ENCODE peak calls at places on chromosomes 6 and 20, in seven cellular contexts. H is small intestine; Z is brain microvascular endothelial cell; I is HCT116; A is CD8-positive, alpha-beta T cell; O is tibial nerve; G is upper lobe of right lung. C is an unnamed sample.

GRCh38 chr6:33632603-33633039 is 11.5 kb downstream of the ITPR3 start:
- DNase-seq in H (peak; percentile 81), Z (peak; percentile 12), I (peak; percentile 37), A (peak; percentile 19), O (peak; percentile 41), G (no peak), C (no peak)

GRCh38 chr6:153553627-153554026 is 422.5 kb upstream of the RGS17 start:
- DNase-seq in H (peak; percentile 1), Z (peak; percentile 12), I (peak; percentile 7), A (no peak), O (no peak), G (no peak), C (no peak)

GRCh38 chr20:35467339-35468224 is 12.2 kb downstream of the CEP250 start:
- DNase-seq in H (peak; percentile 20), Z (peak; percentile 2), I (peak; percentile 21), A (no peak), O (no peak), G (no peak), C (peak; percentile 67)

GRCh38 chr6:160355001-160355400 is 6.8 kb downstream of the SLC22A3 start:
- DNase-seq in H (peak; percentile 31), Z (peak; percentile 48), I (no peak), A (no peak), O (no peak), G (peak; percentile 66), C (peak; percentile 76)

GRCh38 chr20:50690979-50691584 is at the start of gene RIPOR3:
- DNase-seq in H (peak; percentile 29), Z (no peak), I (no peak), A (no peak), O (no peak), G (no peak), C (no peak)

GRCh38 chr6:55449219-55449618 is 122.0 kb downstream of the GFRAL start:
- DNase-seq in H (no peak), Z (no peak), I (no peak), A (no peak), O (no peak), G (no peak), C (no peak)

GRCh38 chr20:7859371-7859802 is 80.9 kb downstream of the HAO1 start:
- DNase-seq in H (peak; percentile 15), Z (peak; percentile 58), I (no peak), A (no peak), O (peak; percentile 41), G (no peak), C (peak; percentile 64)

GRCh38 chr6:13813621-13814175 is 659 bp downstream of the MCUR1 start:
- DNase-seq in H (peak; percentile 82), Z (peak; percentile 51), I (peak; percentile 37), A (no peak), O (peak; percentile 18), G (peak; percentile 90), C (peak; percentile 78)

GRCh38 chr20:61131944-61132343 is 120.1 kb upstream of the CDH4 start:
- DNase-seq in H (no peak), Z (no peak), I (no peak), A (no peak), O (no peak), G (no peak), C (no peak)

GRCh38 chr20:35953411-35954199 is 697 bp downstream of the SCAND1 start:
- DNase-seq in H (peak; percentile 43), Z (peak; percentile 18), I (no peak), A (peak; percentile 41), O (no peak), G (peak; percentile 82), C (peak; percentile 70)

GRCh38 chr20:24917797-24918578 is 31.1 kb upstream of the CST7 start:
- DNase-seq in H (peak; percentile 35), Z (peak; percentile 61), I (peak; percentile 23), A (peak; percentile 16), O (peak; percentile 66), G (peak; percentile 83), C (peak; percentile 70)

GRCh38 chr6:131000544-131000943 is 62.5 kb downstream of the EPB41L2 start:
- DNase-seq in H (peak; percentile 30), Z (no peak), I (no peak), A (no peak), O (no peak), G (no peak), C (no peak)

GRCh38 chr6:167118006-167118405 is 4.9 kb upstream of the CCR6 start:
- DNase-seq in H (no peak), Z (no peak), I (no peak), A (no peak), O (no peak), G (no peak), C (no peak)

GRCh38 chr6:48377115-48377514 is 266.1 kb upstream of the PTCHD4 start:
- DNase-seq in H (no peak), Z (no peak), I (no peak), A (no peak), O (no peak), G (no peak), C (no peak)

GRCh38 chr20:1887321-1887720 is 7.9 kb upstream of the SIRPA start:
- DNase-seq in H (peak; percentile 71), Z (no peak), I (no peak), A (no peak), O (no peak), G (no peak), C (no peak)

GRCh38 chr6:54156650-54157250 is 45.5 kb downstream of the MLIP start:
- DNase-seq in H (no peak), Z (no peak), I (no peak), A (no peak), O (no peak), G (no peak), C (no peak)

GRCh38 chr20:2296545-2297351 is 947 bp downstream of the TGM3 start:
- DNase-seq in H (no peak), Z (no peak), I (no peak), A (no peak), O (no peak), G (no peak), C (no peak)

GRCh38 chr6:3438190-3439167 is 18.4 kb downstream of the SLC22A23 start:
- DNase-seq in H (peak; percentile 46), Z (peak; percentile 91), I (no peak), A (no peak), O (no peak), G (no peak), C (no peak)

GRCh38 chr6:44233560-44234100 is 10.2 kb downstream of the SLC29A1 start:
- DNase-seq in H (no peak), Z (no peak), I (no peak), A (no peak), O (no peak), G (no peak), C (no peak)

GRCh38 chr6:65638047-65638831 is 68.8 kb downstream of the EYS start:
- DNase-seq in H (no peak), Z (no peak), I (no peak), A (no peak), O (no peak), G (no peak), C (no peak)

GRCh38 chr20:39659010-39659409 is 696.9 kb downstream of the DHX35 start:
- DNase-seq in H (no peak), Z (no peak), I (no peak), A (no peak), O (no peak), G (no peak), C (no peak)

GRCh38 chr20:37229300-37229699 is 32.3 kb downstream of the GHRH start:
- DNase-seq in H (no peak), Z (no peak), I (no peak), A (no peak), O (no peak), G (no peak), C (no peak)

GRCh38 chr20:20173269-20173668 is 120.9 kb downstream of the CFAP61 start:
- DNase-seq in H (no peak), Z (no peak), I (no peak), A (no peak), O (no peak), G (no peak), C (no peak)

GRCh38 chr6:170111141-170111664 is 179.7 kb downstream of the DLL1 start:
- DNase-seq in H (no peak), Z (no peak), I (no peak), A (no peak), O (no peak), G (no peak), C (no peak)

GRCh38 chr6:3771407-3772011 is 20.0 kb upstream of the PXDC1 start:
- DNase-seq in H (no peak), Z (no peak), I (no peak), A (no peak), O (no peak), G (no peak), C (no peak)

GRCh38 chr20:57458400-57459160 is 66.4 kb downstream of the CTCFL start:
- DNase-seq in H (no peak), Z (no peak), I (no peak), A (no peak), O (no peak), G (no peak), C (no peak)

GRCh38 chr20:48687097-48687800 is 140.6 kb downstream of the PREX1 start:
- DNase-seq in H (no peak), Z (no peak), I (no peak), A (no peak), O (no peak), G (no peak), C (no peak)

DNA sequence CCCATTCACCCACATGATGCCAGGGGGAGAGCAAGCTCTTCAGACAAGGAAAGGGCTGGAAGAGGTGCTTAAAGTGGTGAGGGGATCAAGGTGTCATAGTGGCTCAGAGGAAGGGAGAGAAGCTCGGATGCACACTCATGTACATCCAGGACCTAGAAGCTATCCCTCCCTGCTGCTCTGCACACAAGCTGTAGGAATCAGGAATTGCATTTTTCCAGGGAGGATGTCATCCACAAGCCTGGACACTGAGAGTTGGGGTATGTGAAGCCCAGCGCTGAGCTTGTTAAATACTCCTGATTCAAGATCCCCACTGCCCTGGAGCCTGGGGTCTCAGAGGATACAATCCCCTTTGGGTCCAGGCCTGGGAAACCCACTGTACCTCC is 85.8 kb upstream of the CCDC167 start:
- DNase-seq in H (no peak), Z (no peak), I (no peak), A (no peak), O (no peak), G (no peak), C (no peak)
- H3K27ac ChIP-seq in H (no peak overlapping the region), Z (no peak overlapping the region), I (no peak overlapping the region), A (no peak overlapping the region), O (no peak overlapping the region), G (no peak overlapping the region), C (no peak overlapping the region)

GRCh38 chr6:16741112-16742016 is 19.9 kb downstream of the ATXN1 start:
- DNase-seq in H (no peak), Z (peak; percentile 97), I (no peak), A (no peak), O (no peak), G (no peak), C (peak; percentile 55)
- H3K27ac ChIP-seq in H (peak overlapping the region; percentile 24), Z (peak overlapping the region; percentile 94), I (no peak overlapping the region), A (no peak overlapping the region), O (no peak overlapping the region), G (peak overlapping the region; percentile 43), C (no peak overlapping the region)

GRCh38 chr6:118485601-118486550 is 62.2 kb upstream of the PLN start:
- DNase-seq in H (no peak), Z (no peak), I (no peak), A (no peak), O (no peak), G (no peak), C (no peak)
- H3K27ac ChIP-seq in H (no peak overlapping the region), Z (no peak overlapping the region), I (no peak overlapping the region), A (no peak overlapping the region), O (no peak overlapping the region), G (no peak overlapping the region), C (no peak overlapping the region)

DNA sequence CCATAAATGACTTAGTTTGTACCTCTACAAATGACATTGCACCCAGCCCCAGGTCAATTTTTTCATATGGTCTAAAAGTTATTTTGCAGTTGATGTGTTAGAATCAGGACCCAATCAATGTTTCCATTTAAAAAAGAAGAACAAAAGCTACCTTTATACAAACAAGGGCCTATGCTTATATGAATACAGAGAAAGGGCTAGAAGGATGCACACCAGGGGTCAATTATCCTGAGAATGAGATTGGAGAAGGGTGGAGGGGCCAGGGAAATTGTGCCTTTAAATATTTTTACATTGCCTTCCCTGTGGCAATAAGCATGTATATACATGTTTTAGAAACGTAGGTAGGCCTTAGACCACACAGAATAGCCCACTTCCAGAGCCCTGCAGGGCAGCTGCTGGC is 12.7 kb downstream of the EXOC2 start:
- DNase-seq in H (no peak), Z (no peak), I (no peak), A (no peak), O (no peak), G (no peak), C (no peak)
- H3K27ac ChIP-seq in H (no peak overlapping the region), Z (no peak overlapping the region), I (no peak overlapping the region), A (no peak overlapping the region), O (no peak overlapping the region), G (no peak overlapping the region), C (peak overlapping the region; percentile 36)

C was measured in RWPE1.